ENCODE peak calls at places on chromosomes 1 and 21, in five cellular contexts. M, K, H, U and T are unnamed samples.

GRCh38 chr1:35377553-35377952 is 109.0 kb downstream of the ZMYM4 start:
- DNase-seq in U (peak; percentile 25), H (no peak), M (no peak), K (peak; percentile 74), T (no peak)

GRCh38 chr1:237387144-237387505 is 345.1 kb downstream of the RYR2 start:
- DNase-seq in K (no peak), H (no peak), M (no peak), U (no peak), T (no peak)

GRCh38 chr1:235513495-235514366 is 9.5 kb upstream of the B3GALNT2 start:
- DNase-seq in H (peak; percentile 71), M (peak; percentile 32), U (peak; percentile 57), K (peak; percentile 59), T (no peak)

GRCh38 chr21:25983745-25984144 is 186.8 kb downstream of the APP start:
- DNase-seq in M (no peak), K (no peak), H (no peak), U (no peak), T (no peak)

GRCh38 chr1:236141447-236142357 is 637 bp upstream of the GPR137B start:
- DNase-seq in U (no peak), K (peak; percentile 30), M (no peak), H (no peak), T (no peak)

GRCh38 chr1:182616130-182617074 is 12.2 kb upstream of the RGS16 start:
- DNase-seq in H (peak; percentile 96), U (no peak), K (no peak), M (peak; percentile 98), T (peak; percentile 86)

GRCh38 chr21:14557413-14557812 is 11.3 kb upstream of the SAMSN1 start:
- DNase-seq in M (no peak), H (peak; percentile 44), U (no peak), K (no peak), T (no peak)

GRCh38 chr1:1291611-1292441 is 11.6 kb downstream of the SCNN1D start:
- DNase-seq in K (no peak), H (peak; percentile 84), U (peak; percentile 47), M (peak; percentile 65), T (no peak)

GRCh38 chr1:111483166-111483565 is 9.4 kb downstream of the C1orf162 start:
- DNase-seq in H (no peak), U (no peak), M (no peak), K (peak; percentile 39), T (no peak)